ENCODE peak calls at places on chromosomes 4 and X, in eight cellular contexts. G is H7; S is pons; W is endothelial cell; U is Panc1; E is activated CD8-positive, alpha-beta memory T cell treated with anti-CD3 and anti-CD28 coated beads for 48 hours; V is activated CD4-positive, alpha-beta T cell treated with anti-CD3 and anti-CD28 coated beads, Interleukin-2, amount 10 ng/mL, durations not matched to agents 7 days and 5 days; A is GM06990. D is an unnamed sample.

GRCh38 chr4:39975488-39976089 is 2.1 kb downstream of the PDS5A start:
- DNase-seq in W (no peak), A (no peak), E (no peak), S (no peak), V (no peak), U (no peak), G (no peak), D (no peak)

GRCh38 chr4:905485-906214 is 26.5 kb downstream of the GAK start:
- DNase-seq in E (no peak), S (no peak), A (no peak), U (no peak), V (no peak), W (no peak), G (no peak), D (no peak)

GRCh38 chr4:74934016-74934821 is 1.3 kb downstream of the PARM1 start:
- DNase-seq in V (no peak), U (no peak), W (peak; percentile 34), G (peak; percentile 65), S (no peak), A (peak; percentile 57), E (no peak), D (no peak)

GRCh38 chrX:45011597-45011996 is 138.6 kb downstream of the KDM6A start:
- DNase-seq in V (no peak), A (no peak), U (no peak), G (no peak), S (no peak), W (no peak), E (no peak), D (no peak)

GRCh38 chrX:152450076-152450475 is 1.0 kb downstream of the GABRA3 start:
- DNase-seq in V (no peak), U (no peak), W (no peak), E (no peak), A (no peak), G (no peak), S (no peak), D (no peak)

GRCh38 chrX:1528186-1528883 is 8.7 kb downstream of the P2RY8 start:
- DNase-seq in U (no peak), A (no peak), V (no peak), S (no peak), G (no peak), E (no peak), W (no peak), D (no peak)

GRCh38 chr4:102324725-102325124 is 20.6 kb downstream of the SLC39A8 start:
- DNase-seq in A (no peak), E (no peak), V (no peak), S (no peak), G (no peak), U (no peak), W (no peak), D (no peak)

GRCh38 chr4:125432078-125432477 is 117.3 kb downstream of the FAT4 start:
- DNase-seq in A (no peak), V (no peak), U (no peak), G (peak; percentile 33), E (no peak), S (peak; percentile 46), W (peak; percentile 13), D (no peak)

GRCh38 chr4:140014284-140014683 is 139.7 kb downstream of the MAML3 start:
- DNase-seq in U (no peak), V (no peak), A (no peak), W (no peak), E (no peak), S (no peak), G (no peak), D (no peak)

GRCh38 chrX:16282209-16282608 is 114.9 kb downstream of the MAGEB17 start:
- DNase-seq in U (no peak), G (no peak), V (no peak), S (no peak), E (no peak), A (no peak), W (no peak), D (no peak)

D was measured in sciatic nerve.